ENCODE peak calls at places on chromosomes 3 and 15, in four cellular contexts. One of them, this sample, is unnamed.

GRCh38 chr3:192237992-192238608 is 489.2 kb downstream of the FGF12 start:
- DNase-seq in HepG2: no peak
- DNase-seq in K562: no peak
- DNase-seq in H1: peak
- DNase-seq in this sample: no peak

GRCh38 chr15:76460871-76461270 is 124.3 kb downstream of the ISL2 start:
- DNase-seq in HepG2: no peak
- DNase-seq in K562: no peak
- DNase-seq in H1: no peak
- DNase-seq in this sample: no peak

GRCh38 chr3:65497846-65498245 is 540.9 kb downstream of the MAGI1 start:
- DNase-seq in HepG2: no peak
- DNase-seq in K562: no peak
- DNase-seq in H1: no peak
- DNase-seq in this sample: no peak

GRCh38 chr3:159339131-159339530 is 537.3 kb downstream of the MFSD1 start:
- DNase-seq in HepG2: no peak
- DNase-seq in K562: no peak
- DNase-seq in H1: no peak
- DNase-seq in this sample: no peak

GRCh38 chr15:44009056-44009455 is 182.3 kb downstream of the WDR76 start:
- DNase-seq in HepG2: no peak
- DNase-seq in K562: no peak
- DNase-seq in H1: no peak
- DNase-seq in this sample: no peak

GRCh38 chr3:55294557-55294956 is 192.5 kb downstream of the WNT5A start:
- DNase-seq in HepG2: no peak
- DNase-seq in K562: no peak
- DNase-seq in H1: no peak
- DNase-seq in this sample: no peak

GRCh38 chr15:92164327-92165000 is 229.2 kb upstream of the ST8SIA2 start:
- DNase-seq in HepG2: peak
- DNase-seq in K562: no peak
- DNase-seq in H1: no peak
- DNase-seq in this sample: no peak

GRCh38 chr3:190811775-190812480 is 50.6 kb downstream of the GMNC start:
- DNase-seq in HepG2: peak
- DNase-seq in K562: peak
- DNase-seq in H1: peak
- DNase-seq in this sample: no peak

GRCh38 chr3:165614332-165614731 is 222.9 kb downstream of the BCHE start:
- DNase-seq in HepG2: no peak
- DNase-seq in K562: no peak
- DNase-seq in H1: no peak
- DNase-seq in this sample: no peak

GRCh38 chr15:60589253-60589652 is 110.3 kb upstream of the ICE2 start:
- DNase-seq in HepG2: no peak
- DNase-seq in K562: no peak
- DNase-seq in H1: no peak
- DNase-seq in this sample: no peak

GRCh38 chr3:139601191-139601961 is 61.8 kb upstream of the RBP1 start:
- DNase-seq in HepG2: no peak
- DNase-seq in K562: no peak
- DNase-seq in H1: no peak
- DNase-seq in this sample: no peak

GRCh38 chr3:5295191-5295690 is 107.7 kb downstream of the EDEM1 start:
- DNase-seq in HepG2: no peak
- DNase-seq in K562: no peak
- DNase-seq in H1: no peak
- DNase-seq in this sample: no peak

GRCh38 chr3:139052802-139053600 is 8.3 kb upstream of the PRR23C start:
- DNase-seq in HepG2: no peak
- DNase-seq in K562: no peak
- DNase-seq in H1: no peak
- DNase-seq in this sample: no peak

GRCh38 chr3:196989721-196990262 is 21.2 kb upstream of the PIGZ start:
- DNase-seq in HepG2: peak
- DNase-seq in K562: no peak
- DNase-seq in H1: no peak
- DNase-seq in this sample: no peak

GRCh38 chr15:39459538-39459937 is 121.3 kb upstream of the THBS1 start:
- DNase-seq in HepG2: no peak
- DNase-seq in K562: no peak
- DNase-seq in H1: no peak
- DNase-seq in this sample: no peak
- TF ChIP-seq HDAC6 in HepG2: no peak
- TF ChIP-seq HDAC6 in K562: no peak
- TF ChIP-seq HDAC6 in H1: no peak
- TF ChIP-seq HDAC6 in this sample: no peak

GRCh38 chr3:116280130-116280740 is 165.1 kb downstream of the LSAMP start:
- DNase-seq in HepG2: no peak
- DNase-seq in K562: no peak
- DNase-seq in H1: no peak
- DNase-seq in this sample: no peak

GRCh38 chr3:116281313-116282143 is 163.8 kb downstream of the LSAMP start:
- DNase-seq in HepG2: no peak
- DNase-seq in K562: no peak
- DNase-seq in H1: no peak
- DNase-seq in this sample: no peak

DNA sequence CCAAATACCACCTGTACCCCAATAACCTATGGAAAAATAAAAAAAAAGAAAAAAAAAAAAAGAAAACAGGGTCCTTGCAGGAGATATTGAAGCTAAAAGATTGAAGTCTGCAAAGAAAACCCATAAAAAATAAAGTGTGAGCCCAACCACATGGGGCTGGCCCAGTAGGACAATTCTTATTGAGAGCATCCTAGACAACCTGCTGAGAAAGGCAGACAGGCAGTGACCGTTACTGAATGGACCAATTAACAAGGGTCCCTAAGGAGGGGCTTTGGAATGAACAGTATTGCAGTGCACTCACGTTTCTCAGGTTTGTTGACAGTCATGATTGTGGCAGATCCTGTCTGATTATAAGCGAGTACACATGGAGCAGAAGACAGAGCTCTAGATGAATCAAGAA is 168.7 kb downstream of the LSAMP start:
- DNase-seq in HepG2: no peak
- DNase-seq in K562: no peak
- DNase-seq in H1: no peak
- DNase-seq in this sample: no peak
- TF ChIP-seq HDAC6 in HepG2: no peak
- TF ChIP-seq HDAC6 in K562: no peak
- TF ChIP-seq HDAC6 in H1: no peak
- TF ChIP-seq HDAC6 in this sample: no peak

GRCh38 chr3:124267406-124267805 is 275.5 kb upstream of the ROPN1 start:
- DNase-seq in HepG2: no peak
- DNase-seq in K562: no peak
- DNase-seq in H1: no peak
- DNase-seq in this sample: no peak

GRCh38 chr3:124266517-124266916 is 274.6 kb upstream of the ROPN1 start:
- DNase-seq in HepG2: no peak
- DNase-seq in K562: no peak
- DNase-seq in H1: no peak
- DNase-seq in this sample: no peak

GRCh38 chr3:124260206-124260915 is 268.4 kb upstream of the ROPN1 start:
- DNase-seq in HepG2: no peak
- DNase-seq in K562: peak
- DNase-seq in H1: no peak
- DNase-seq in this sample: no peak

GRCh38 chr3:124261301-124261700 is 269.4 kb upstream of the ROPN1 start:
- DNase-seq in HepG2: no peak
- DNase-seq in K562: no peak
- DNase-seq in H1: no peak
- DNase-seq in this sample: no peak

DNA sequence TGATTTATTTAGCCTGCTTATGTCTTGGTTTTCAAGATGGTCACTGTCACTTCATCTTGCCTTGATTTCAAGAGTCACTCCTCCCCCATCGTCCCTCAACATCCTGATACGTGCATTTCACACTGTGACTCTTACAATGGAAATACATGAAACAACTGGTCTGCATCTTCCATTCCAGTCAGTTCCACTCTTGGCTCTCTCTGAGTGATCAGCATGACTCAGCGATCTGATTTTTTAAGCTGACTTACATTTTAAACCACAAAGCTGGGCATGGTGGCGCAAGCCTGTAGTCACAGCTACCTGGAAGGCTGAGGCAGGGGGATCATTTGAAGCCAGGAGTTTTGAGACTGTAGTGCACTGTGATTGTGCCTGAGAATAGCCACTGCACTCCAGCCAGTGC is 271.2 kb upstream of the ROPN1 start:
- DNase-seq in HepG2: no peak
- DNase-seq in K562: no peak
- DNase-seq in H1: no peak
- DNase-seq in this sample: no peak
- TF ChIP-seq HDAC6 in HepG2: no peak
- TF ChIP-seq HDAC6 in K562: no peak
- TF ChIP-seq HDAC6 in H1: no peak
- TF ChIP-seq HDAC6 in this sample: no peak

DNA sequence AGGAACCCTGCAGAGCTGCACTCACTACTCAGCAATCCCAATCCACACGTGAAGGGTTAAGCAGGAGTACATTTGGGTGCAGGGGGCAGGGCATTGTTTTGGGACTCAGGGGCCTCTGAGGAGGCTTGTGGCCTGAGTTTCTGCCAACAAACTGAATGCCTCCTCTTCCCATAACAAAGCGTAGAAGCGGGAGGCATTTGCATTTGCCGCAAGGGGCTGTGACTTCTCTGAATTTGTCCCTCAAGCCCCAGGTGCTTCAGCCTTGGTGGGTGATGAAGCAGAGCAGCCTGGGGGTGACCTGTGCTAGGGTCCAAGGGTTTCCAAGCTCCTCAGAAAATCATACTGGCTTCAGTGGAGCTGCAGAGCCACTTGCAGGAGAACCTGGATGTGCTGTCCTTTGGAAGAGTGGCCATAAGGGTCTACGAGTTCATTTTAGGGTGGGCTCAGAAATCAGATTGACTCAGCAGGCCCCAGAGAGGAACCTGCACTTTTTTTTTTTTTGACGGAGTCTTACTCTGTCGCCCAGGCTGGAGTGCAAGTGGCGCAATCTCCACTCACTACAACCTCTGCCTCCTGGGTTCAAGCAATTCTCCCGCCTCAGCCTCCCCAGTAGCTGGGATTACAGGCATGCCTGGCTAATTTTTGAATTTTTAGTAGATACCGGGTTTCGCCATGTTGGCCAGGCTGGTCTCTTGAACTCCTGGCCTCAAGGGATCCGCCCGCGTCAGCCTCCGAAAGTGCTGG is 1.4 kb upstream of the RPSA start:
- DNase-seq in HepG2: no peak
- DNase-seq in K562: no peak
- DNase-seq in H1: peak
- DNase-seq in this sample: no peak
- TF ChIP-seq HDAC6 in HepG2: no peak
- TF ChIP-seq HDAC6 in K562: no peak
- TF ChIP-seq HDAC6 in H1: no peak
- TF ChIP-seq HDAC6 in this sample: no peak

DNA sequence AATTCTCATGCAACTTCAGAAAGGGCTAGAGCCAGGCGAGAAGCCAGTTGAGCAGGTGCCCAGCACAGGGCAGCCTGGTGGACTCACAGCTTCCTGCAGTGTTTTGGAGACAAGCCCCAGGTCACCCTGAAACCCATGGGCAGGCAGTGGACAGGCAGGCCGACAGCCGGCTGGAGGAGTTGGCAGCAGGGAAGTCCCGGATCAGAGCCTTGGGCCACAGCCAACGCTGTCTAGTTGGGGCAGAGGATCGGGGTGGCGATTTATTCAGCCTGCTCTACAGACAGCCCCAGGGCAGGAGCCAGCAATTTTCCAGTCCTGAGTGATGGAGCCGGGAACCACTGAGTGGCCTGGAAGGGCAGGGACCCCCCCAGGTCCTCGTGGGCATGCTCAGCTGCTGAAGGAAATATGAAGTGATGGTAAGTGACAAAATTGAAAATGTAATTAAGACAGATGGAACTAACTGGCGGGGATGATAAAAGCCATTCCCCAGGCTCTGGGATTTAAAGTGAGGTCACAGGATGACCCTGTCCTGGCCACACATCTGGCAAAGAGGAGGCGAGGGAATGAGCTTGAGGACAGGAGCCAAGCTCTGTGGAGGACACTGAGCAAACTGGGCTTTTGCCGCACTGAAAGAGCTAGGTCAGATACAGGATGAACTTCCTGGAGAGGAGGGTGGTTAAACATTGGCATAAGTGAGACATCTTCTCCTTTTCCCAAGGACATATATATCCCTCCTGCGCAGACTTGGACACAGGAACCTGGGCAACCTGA is 34.4 kb upstream of the TBC1D21 start:
- DNase-seq in HepG2: no peak
- DNase-seq in K562: no peak
- DNase-seq in H1: no peak
- DNase-seq in this sample: no peak
- TF ChIP-seq HDAC6 in HepG2: no peak
- TF ChIP-seq HDAC6 in K562: no peak
- TF ChIP-seq HDAC6 in H1: no peak
- TF ChIP-seq HDAC6 in this sample: no peak

DNA sequence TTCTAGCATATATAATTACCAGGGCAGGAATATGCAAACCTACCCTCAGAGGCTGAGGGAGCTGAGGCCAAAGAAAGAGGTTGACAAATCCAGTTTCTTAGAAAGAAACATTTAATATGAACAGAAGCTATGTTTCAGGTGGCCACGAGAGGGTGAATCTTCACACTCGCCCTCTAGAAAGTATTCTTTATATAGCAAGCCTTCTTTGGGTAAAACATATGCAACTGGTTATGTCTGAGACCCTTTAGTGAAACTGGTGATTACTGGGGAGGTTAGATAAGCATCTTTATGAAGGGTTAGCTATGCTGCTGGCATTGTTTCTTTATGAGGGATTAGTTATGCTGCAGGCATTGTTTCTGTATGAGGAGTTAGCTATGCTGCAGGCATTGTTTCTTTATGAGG is 50.7 kb upstream of the GOLGA6L2 start:
- DNase-seq in HepG2: no peak
- DNase-seq in K562: peak
- DNase-seq in H1: no peak
- DNase-seq in this sample: no peak
- TF ChIP-seq HDAC6 in HepG2: no peak
- TF ChIP-seq HDAC6 in K562: no peak
- TF ChIP-seq HDAC6 in H1: no peak
- TF ChIP-seq HDAC6 in this sample: no peak